ENCODE peak calls at places on chromosomes 4 and X, in five cellular contexts. T is fibroblast of mammary gland; H is astrocyte of the spinal cord; O is stimulated activated CD4-positive, alpha-beta T cell treated with anti-CD3 and anti-CD28 coated beads, Interleukin-15, amount 100 ng/mL, for 24 hours; D is neural progenitor cell. Q is an unnamed sample.

GRCh38 chrX:154719132-154719675 is 31.7 kb downstream of the GAB3 start:
- DNase-seq in H (peak; percentile 67), D (no peak), T (peak; percentile 90), O (peak; percentile 45), Q (no peak)

GRCh38 chrX:123818243-123818642 is 41.6 kb upstream of the XIAP start:
- DNase-seq in H (no peak), T (peak; percentile 88), O (no peak), D (no peak), Q (no peak)

GRCh38 chrX:154457491-154458115 is 478 bp upstream of the PLXNA3 start:
- DNase-seq in H (no peak), O (peak; percentile 56), D (peak; percentile 71), T (no peak), Q (no peak)

GRCh38 chr4:184396570-184397515 is 77.5 kb downstream of the IRF2 start:
- DNase-seq in H (no peak), T (no peak), D (no peak), O (no peak), Q (no peak)

GRCh38 chrX:71618303-71618721 is at the start of gene CXCR3:
- DNase-seq in T (no peak), H (peak; percentile 18), D (no peak), O (peak; percentile 84), Q (no peak)

GRCh38 chrX:23787745-23788118 is 4.8 kb downstream of the SAT1 start:
- DNase-seq in O (no peak), H (no peak), D (no peak), T (no peak), Q (no peak)

GRCh38 chr4:56768772-56769171 is 52.7 kb downstream of the SPINK2 start:
- DNase-seq in D (no peak), O (no peak), H (no peak), T (no peak), Q (no peak)

GRCh38 chr4:70583952-70584834 is 7.9 kb upstream of the AMBN start:
- DNase-seq in O (no peak), D (no peak), H (no peak), T (no peak), Q (no peak)

GRCh38 chrX:134484039-134484438 is 24.1 kb downstream of the HPRT1 start:
- DNase-seq in O (no peak), H (peak; percentile 65), D (peak; percentile 26), T (peak; percentile 73), Q (no peak)

GRCh38 chrX:23292979-23293651 is 41.5 kb upstream of the PTCHD1 start:
- DNase-seq in T (no peak), D (no peak), O (no peak), H (peak; percentile 62), Q (no peak)

GRCh38 chr4:71456841-71457240 is 118.0 kb downstream of the SLC4A4 start:
- DNase-seq in O (no peak), D (no peak), T (peak; percentile 79), H (peak; percentile 77), Q (no peak)

GRCh38 chr4:94827481-94828110 is 69.8 kb downstream of the BMPR1B start:
- DNase-seq in D (no peak), H (peak; percentile 78), O (no peak), T (peak; percentile 91), Q (no peak)

GRCh38 chr4:92461732-92462131 is 158.0 kb downstream of the GRID2 start:
- DNase-seq in O (no peak), T (no peak), H (no peak), D (no peak), Q (no peak)

GRCh38 chr4:78038704-78039103 is 18.4 kb upstream of the FRAS1 start:
- DNase-seq in T (no peak), D (peak; percentile 75), O (no peak), H (no peak), Q (no peak)

GRCh38 chrX:52138830-52139544 is 45.7 kb upstream of the MAGED4 start:
- DNase-seq in D (no peak), O (no peak), T (no peak), H (no peak), Q (no peak)

GRCh38 chr4:184259866-184260265 is 42.2 kb upstream of the ENPP6 start:
- DNase-seq in D (no peak), H (no peak), O (no peak), T (no peak), Q (no peak)

GRCh38 chrX:63664083-63664482 is 120.9 kb downstream of the ARHGEF9 start:
- DNase-seq in T (peak; percentile 18), D (no peak), O (no peak), H (no peak), Q (no peak)

GRCh38 chr4:31341601-31342375 is 621.6 kb downstream of the PCDH7 start:
- DNase-seq in D (no peak), T (no peak), O (no peak), H (no peak), Q (no peak)

GRCh38 chrX:131704136-131704695 is 160.3 kb downstream of the OR13H1 start:
- DNase-seq in T (peak; percentile 84), O (no peak), H (peak; percentile 85), D (no peak), Q (no peak)

GRCh38 chr4:181964731-181965130 is 278.5 kb upstream of the TENM3 start:
- DNase-seq in T (no peak), H (no peak), O (no peak), D (no peak), Q (no peak)

GRCh38 chrX:39645059-39645895 is 452.5 kb downstream of the BCOR start:
- DNase-seq in H (peak; percentile 77), O (peak; percentile 50), T (peak; percentile 88), D (peak; percentile 30), Q (no peak)

GRCh38 chr4:158817562-158818370 is 48.9 kb downstream of the FNIP2 start:
- DNase-seq in O (no peak), D (no peak), T (peak; percentile 6), H (no peak), Q (no peak)

GRCh38 chr4:154590329-154591006 is at the start of gene FGA:
- DNase-seq in D (peak; percentile 50), O (no peak), T (no peak), H (no peak), Q (no peak)

GRCh38 chr4:7353046-7353790 is 81.5 kb downstream of the PSAPL1 start:
- DNase-seq in H (no peak), D (no peak), O (no peak), T (no peak), Q (no peak)

GRCh38 chrX:103248553-103248952 is 6.4 kb downstream of the TCEAL8 start:
- DNase-seq in H (peak; percentile 22), O (no peak), D (no peak), T (peak; percentile 30), Q (no peak)

GRCh38 chr4:87251104-87251503 is 30.7 kb upstream of the KLHL8 start:
- DNase-seq in O (no peak), D (peak; percentile 52), H (peak; percentile 15), T (no peak), Q (no peak)

GRCh38 chr4:108900018-108900417 is 137.2 kb upstream of the ETNPPL start:
- DNase-seq in D (peak; percentile 53), T (no peak), H (no peak), O (no peak), Q (no peak)

GRCh38 chr4:174749091-174749490 is 80.0 kb downstream of the GLRA3 start:
- DNase-seq in O (no peak), T (peak; percentile 36), D (no peak), H (peak; percentile 76), Q (no peak)

GRCh38 chr4:38266616-38267015 is 306.4 kb downstream of the PTTG2 start:
- DNase-seq in H (peak; percentile 24), O (peak; percentile 32), T (peak; percentile 32), D (no peak), Q (no peak)

GRCh38 chr4:41709844-41710481 is 38.6 kb downstream of the PHOX2B start:
- DNase-seq in D (no peak), T (peak; percentile 84), O (no peak), H (peak; percentile 93), Q (no peak)

GRCh38 chr4:168524006-168524405 is 27.2 kb downstream of the PALLD start:
- DNase-seq in O (no peak), H (peak; percentile 69), D (no peak), T (peak; percentile 92), Q (no peak)

GRCh38 chr4:168489616-168490015 is 7.2 kb upstream of the PALLD start:
- DNase-seq in T (no peak), H (no peak), O (no peak), D (no peak), Q (no peak)